ENCODE peak calls at places on chromosomes 7 and 10, in five cellular contexts. E is epithelial cell of proximal tubule, Y is AG09319, J is cardiac fibroblast, G is MM.1S. C is an unnamed sample.
A peak's percentile ranks its signal among the peaks of the same experiment; 100 is the strongest.

GRCh38 chr7:107494910-107495309 is 25.1 kb downstream of the GPR22 start:
- DNase-seq in J (no peak), E (no peak), Y (no peak), G (no peak), C (no peak)

GRCh38 chr7:149171894-149172533 is 23.3 kb upstream of the ZNF282 start:
- DNase-seq in J (no peak), Y (no peak), E (no peak), G (no peak), C (no peak)

GRCh38 chr7:115825736-115826135 is 204.8 kb downstream of the TFEC start:
- DNase-seq in E (no peak), J (no peak), Y (no peak), G (no peak), C (no peak)

GRCh38 chr7:84144480-84144879 is 50.1 kb downstream of the SEMA3A start:
- DNase-seq in Y (no peak), G (no peak), E (no peak), J (no peak), C (no peak)

GRCh38 chr7:132162745-132163144 is 413.5 kb downstream of the PLXNA4 start:
- DNase-seq in J (no peak), G (no peak), E (no peak), Y (no peak), C (no peak)

GRCh38 chr7:21617916-21618390 is 75.1 kb downstream of the DNAH11 start:
- DNase-seq in J (peak; percentile 52), E (no peak), Y (peak; percentile 14), G (no peak), C (no peak)

GRCh38 chr7:139205843-139206242 is 25.2 kb upstream of the UBN2 start:
- DNase-seq in G (no peak), J (no peak), Y (no peak), E (no peak), C (no peak)

GRCh38 chr10:131803863-131804425 is 96.9 kb upstream of the PPP2R2D start:
- DNase-seq in J (no peak), Y (no peak), E (no peak), G (no peak), C (no peak)

GRCh38 chr10:78540355-78541076 is 506.9 kb downstream of the RPS24 start:
- DNase-seq in G (no peak), J (no peak), Y (no peak), E (no peak), C (no peak)

GRCh38 chr10:79397051-79397450 is 48.4 kb downstream of the ZCCHC24 start:
- DNase-seq in G (no peak), J (no peak), Y (no peak), E (no peak), C (no peak)

GRCh38 chr7:127251048-127251451 is 1.7 kb downstream of the GRM8 start:
- DNase-seq in Y (no peak), G (no peak), E (no peak), J (no peak), C (no peak)

GRCh38 chr10:12055722-12056121 is 13.0 kb upstream of the DHTKD1 start:
- DNase-seq in J (no peak), G (no peak), Y (no peak), E (no peak), C (no peak)

GRCh38 chr7:154928136-154929005 is 74.6 kb downstream of the PAXIP1 start:
- DNase-seq in E (peak; percentile 98), Y (peak; percentile 90), G (peak; percentile 98), J (peak; percentile 96), C (no peak)

GRCh38 chr10:22316286-22317120 is at the start of gene COMMD3:
- DNase-seq in E (no peak), G (peak; percentile 89), Y (peak; percentile 58), J (peak; percentile 91), C (peak; percentile 70)

GRCh38 chr7:24936121-24936824 is 43.7 kb downstream of the OSBPL3 start:
- DNase-seq in J (no peak), Y (no peak), G (peak; percentile 50), E (no peak), C (no peak)

GRCh38 chr10:70901276-70901878 is 13.0 kb upstream of the PCBD1 start:
- DNase-seq in Y (no peak), E (no peak), G (no peak), J (no peak), C (no peak)

GRCh38 chr7:20327047-20327446 is 3.7 kb upstream of the ITGB8 start:
- DNase-seq in E (peak; percentile 73), J (peak; percentile 60), Y (no peak), G (no peak), C (no peak)

GRCh38 chr10:129277804-129278203 is 189.2 kb upstream of the MGMT start:
- DNase-seq in J (no peak), E (no peak), Y (no peak), G (no peak), C (no peak)

GRCh38 chr10:86440874-86441838 is 74.6 kb upstream of the GRID1 start:
- DNase-seq in J (peak; percentile 35), Y (no peak), E (peak; percentile 76), G (no peak), C (no peak)

GRCh38 chr7:143375298-143376034 is 5.7 kb upstream of the ZYX start:
- DNase-seq in J (no peak), Y (no peak), E (no peak), G (no peak), C (no peak)

GRCh38 chr7:22561356-22561755 is 61.4 kb upstream of the STEAP1B start:
- DNase-seq in J (peak; percentile 99), E (peak; percentile 95), G (no peak), Y (peak; percentile 97), C (no peak)

GRCh38 chr10:18179901-18180300 is 39.7 kb downstream of the CACNB2 start:
- DNase-seq in Y (peak; percentile 38), G (no peak), E (no peak), J (peak; percentile 91), C (no peak)

GRCh38 chr7:134908289-134908688 is 78.0 kb upstream of the AGBL3 start:
- DNase-seq in E (no peak), G (no peak), Y (no peak), J (no peak), C (no peak)

GRCh38 chr7:37986780-37987380 is 66.4 kb downstream of the EPDR1 start:
- DNase-seq in J (no peak), Y (no peak), E (no peak), G (no peak), C (no peak)

GRCh38 chr10:64039208-64039607 is 518.0 kb downstream of the REEP3 start:
- DNase-seq in E (no peak), J (no peak), G (peak; percentile 74), Y (no peak), C (no peak)

GRCh38 chr10:64038097-64038496 is 516.9 kb downstream of the REEP3 start:
- DNase-seq in E (no peak), J (no peak), Y (no peak), G (no peak), C (no peak)

GRCh38 chr10:64033710-64034109 is 512.5 kb downstream of the REEP3 start:
- DNase-seq in J (no peak), E (no peak), G (no peak), Y (no peak), C (no peak)

GRCh38 chr10:64036996-64037666 is 515.9 kb downstream of the REEP3 start:
- DNase-seq in J (no peak), G (no peak), E (no peak), Y (no peak), C (no peak)

DNA sequence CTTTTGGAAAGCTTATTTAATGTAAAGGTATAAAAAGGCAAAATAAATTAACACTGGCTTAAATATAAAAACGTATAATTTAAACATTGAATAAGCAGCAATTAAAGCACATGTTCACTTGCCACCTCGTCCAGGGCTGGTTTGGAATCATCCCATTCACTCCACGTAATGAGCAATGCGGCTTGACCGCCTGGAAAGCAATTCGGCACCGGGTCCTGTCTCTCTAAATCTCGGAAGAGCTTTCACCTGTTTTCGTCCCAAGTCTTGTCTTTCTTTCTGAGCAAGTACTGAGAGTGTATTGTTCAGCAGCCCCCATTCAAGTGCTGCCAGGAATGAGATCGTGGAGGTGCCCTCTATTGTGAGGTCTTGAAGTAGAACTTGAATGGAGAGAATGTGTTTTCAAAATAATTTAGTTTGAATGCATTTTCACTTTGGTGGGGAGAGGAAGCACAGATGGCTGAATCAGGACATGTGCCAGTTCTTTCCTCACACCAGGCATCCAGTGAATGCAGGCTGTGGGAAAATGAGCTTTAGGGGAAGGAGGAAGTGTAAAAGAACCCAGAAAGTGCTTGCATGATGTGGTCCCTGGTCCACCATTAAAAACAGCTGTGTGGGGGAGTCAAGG is 515.2 kb downstream of the REEP3 start:
- DNase-seq in G (no peak), Y (no peak), E (no peak), J (no peak), C (no peak)
- TF ChIP-seq CTCF in G (no peak), Y (no peak), E (no peak), J (no peak), C (no peak)

GRCh38 chr10:24974978-24975377 is 22.6 kb upstream of the PRTFDC1 start:
- DNase-seq in J (peak; percentile 97), G (no peak), Y (peak; percentile 67), E (no peak), C (no peak)
- TF ChIP-seq CTCF in J (peak; percentile 37), G (no peak), Y (peak; percentile 21), E (no peak), C (no peak)

DNA sequence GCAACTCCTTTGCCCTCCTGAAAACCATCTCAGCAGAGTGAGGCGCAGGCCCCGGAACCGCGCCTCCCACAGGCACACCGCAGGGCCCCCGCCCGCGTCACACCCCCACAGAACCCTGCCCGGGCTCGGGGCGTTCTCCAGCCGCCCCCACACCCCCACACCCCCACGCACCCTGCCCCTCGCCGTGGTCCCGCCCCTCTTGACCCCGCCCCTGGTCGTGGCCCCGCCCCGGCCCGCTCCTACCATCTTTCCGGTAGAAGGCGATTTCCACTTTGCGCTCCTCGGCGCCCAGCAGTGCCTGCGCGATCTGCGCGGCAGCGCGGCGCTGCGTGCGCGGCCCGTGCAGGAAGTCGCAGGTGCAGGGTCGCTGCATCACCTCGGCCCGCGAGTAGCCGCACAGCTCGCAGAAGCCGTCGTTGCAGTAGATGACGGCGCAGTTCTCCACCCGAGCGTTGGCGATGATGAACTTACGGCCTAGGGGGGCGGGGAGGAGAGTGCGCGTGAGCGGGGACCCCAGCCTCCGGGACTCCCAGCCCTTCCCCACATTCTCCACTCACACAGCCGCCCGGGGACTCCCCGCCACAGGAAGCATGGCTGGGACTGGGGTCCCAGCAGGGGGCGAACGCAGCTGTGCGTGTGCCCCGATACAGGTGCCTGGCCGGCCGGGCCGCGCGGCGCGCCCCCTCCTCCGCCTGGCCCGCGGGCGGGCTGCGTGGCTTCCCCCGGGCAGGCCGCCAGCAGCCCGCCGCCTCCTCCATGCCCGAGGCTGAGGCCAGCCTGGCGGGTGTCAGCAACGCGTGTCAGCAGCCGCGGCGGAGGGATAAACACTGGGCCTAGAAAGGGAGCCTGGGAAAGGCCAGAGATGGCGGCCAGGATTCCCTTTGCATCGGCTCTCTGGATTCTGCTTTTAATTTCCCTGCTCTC is 3.4 kb downstream of the KCNH2 start:
- DNase-seq in J (no peak), G (peak; percentile 93), Y (no peak), E (no peak), C (no peak)
- TF ChIP-seq CTCF in J (peak; percentile 3), G (peak; percentile 42), Y (no peak), E (peak; percentile 28), C (no peak)

GRCh38 chr10:27783660-27784059 is 38.0 kb upstream of the MKX start:
- DNase-seq in G (peak; percentile 73), J (peak; percentile 9), E (peak; percentile 12), Y (peak; percentile 11), C (no peak)
- TF ChIP-seq CTCF in G (peak; percentile 75), J (no peak), E (peak; percentile 70), Y (peak; percentile 30), C (no peak)

C was measured in omental fat pad.